ENCODE peak calls at places on chromosomes 1 and 21, in eight cellular contexts. One of them, this sample, is unnamed.

GRCh38 chr1:244386595-244386994 is 65.1 kb downstream of the ADSS2 start:
- DNase-seq in SHP77: no peak
- DNase-seq in transverse colon: no peak
- DNase-seq in mammary epithelial cell: no peak
- DNase-seq in substantia nigra: no peak
- DNase-seq in kidney tubule cell: no peak
- DNase-seq in stimulated activated CD4-positive, alpha-beta T cell treated with anti-CD3 and anti-CD28 coated beads, Interleukin-15, amount 100 ng/mL, for 24 hours: no peak
- DNase-seq in A172: no peak
- DNase-seq in this sample: no peak

GRCh38 chr1:162538815-162539431 is 22.6 kb upstream of the UAP1 start:
- DNase-seq in transverse colon: no peak
- DNase-seq in SHP77: no peak
- DNase-seq in mammary epithelial cell: peak
- DNase-seq in kidney tubule cell: peak
- DNase-seq in stimulated activated CD4-positive, alpha-beta T cell treated with anti-CD3 and anti-CD28 coated beads, Interleukin-15, amount 100 ng/mL, for 24 hours: no peak
- DNase-seq in A172: peak
- DNase-seq in substantia nigra: no peak
- DNase-seq in this sample: no peak

GRCh38 chr21:36402339-36402738 is 17.1 kb downstream of the CHAF1B start:
- DNase-seq in stimulated activated CD4-positive, alpha-beta T cell treated with anti-CD3 and anti-CD28 coated beads, Interleukin-15, amount 100 ng/mL, for 24 hours: no peak
- DNase-seq in kidney tubule cell: no peak
- DNase-seq in A172: no peak
- DNase-seq in transverse colon: no peak
- DNase-seq in substantia nigra: no peak
- DNase-seq in SHP77: no peak
- DNase-seq in mammary epithelial cell: no peak
- DNase-seq in this sample: no peak

GRCh38 chr1:39933956-39934941 is 20.7 kb upstream of the MFSD2A start:
- DNase-seq in kidney tubule cell: peak
- DNase-seq in substantia nigra: peak
- DNase-seq in mammary epithelial cell: peak
- DNase-seq in SHP77: no peak
- DNase-seq in A172: peak
- DNase-seq in transverse colon: peak
- DNase-seq in stimulated activated CD4-positive, alpha-beta T cell treated with anti-CD3 and anti-CD28 coated beads, Interleukin-15, amount 100 ng/mL, for 24 hours: no peak
- DNase-seq in this sample: peak

GRCh38 chr1:32729254-32730046 is 26.9 kb upstream of the SYNC start:
- DNase-seq in A172: no peak
- DNase-seq in stimulated activated CD4-positive, alpha-beta T cell treated with anti-CD3 and anti-CD28 coated beads, Interleukin-15, amount 100 ng/mL, for 24 hours: no peak
- DNase-seq in transverse colon: no peak
- DNase-seq in SHP77: no peak
- DNase-seq in mammary epithelial cell: no peak
- DNase-seq in substantia nigra: no peak
- DNase-seq in kidney tubule cell: no peak
- DNase-seq in this sample: no peak

GRCh38 chr1:23910553-23911246 is 2.5 kb downstream of the CNR2 start:
- DNase-seq in mammary epithelial cell: no peak
- DNase-seq in A172: no peak
- DNase-seq in substantia nigra: no peak
- DNase-seq in SHP77: no peak
- DNase-seq in stimulated activated CD4-positive, alpha-beta T cell treated with anti-CD3 and anti-CD28 coated beads, Interleukin-15, amount 100 ng/mL, for 24 hours: no peak
- DNase-seq in transverse colon: no peak
- DNase-seq in kidney tubule cell: no peak
- DNase-seq in this sample: no peak

GRCh38 chr1:228695015-228695955 is 40.0 kb upstream of the RHOU start:
- DNase-seq in substantia nigra: no peak
- DNase-seq in mammary epithelial cell: peak
- DNase-seq in SHP77: no peak
- DNase-seq in A172: peak
- DNase-seq in transverse colon: no peak
- DNase-seq in kidney tubule cell: peak
- DNase-seq in stimulated activated CD4-positive, alpha-beta T cell treated with anti-CD3 and anti-CD28 coated beads, Interleukin-15, amount 100 ng/mL, for 24 hours: peak
- DNase-seq in this sample: no peak

GRCh38 chr1:201060586-201060985 is 37.1 kb upstream of the KIF21B start:
- DNase-seq in substantia nigra: no peak
- DNase-seq in stimulated activated CD4-positive, alpha-beta T cell treated with anti-CD3 and anti-CD28 coated beads, Interleukin-15, amount 100 ng/mL, for 24 hours: no peak
- DNase-seq in mammary epithelial cell: no peak
- DNase-seq in kidney tubule cell: no peak
- DNase-seq in transverse colon: no peak
- DNase-seq in A172: no peak
- DNase-seq in SHP77: no peak
- DNase-seq in this sample: no peak

GRCh38 chr21:33265664-33266049 is 510 bp upstream of the IL10RB start:
- DNase-seq in transverse colon: peak
- DNase-seq in stimulated activated CD4-positive, alpha-beta T cell treated with anti-CD3 and anti-CD28 coated beads, Interleukin-15, amount 100 ng/mL, for 24 hours: peak
- DNase-seq in SHP77: peak
- DNase-seq in kidney tubule cell: peak
- DNase-seq in substantia nigra: peak
- DNase-seq in mammary epithelial cell: peak
- DNase-seq in A172: no peak
- DNase-seq in this sample: no peak

GRCh38 chr21:42654179-42654912 is 925 bp downstream of the PDE9A start:
- DNase-seq in stimulated activated CD4-positive, alpha-beta T cell treated with anti-CD3 and anti-CD28 coated beads, Interleukin-15, amount 100 ng/mL, for 24 hours: peak
- DNase-seq in transverse colon: no peak
- DNase-seq in SHP77: no peak
- DNase-seq in A172: no peak
- DNase-seq in substantia nigra: no peak
- DNase-seq in kidney tubule cell: peak
- DNase-seq in mammary epithelial cell: peak
- DNase-seq in this sample: peak

GRCh38 chr1:147812799-147813198 is 52.4 kb upstream of the GJA5 start:
- DNase-seq in A172: no peak
- DNase-seq in stimulated activated CD4-positive, alpha-beta T cell treated with anti-CD3 and anti-CD28 coated beads, Interleukin-15, amount 100 ng/mL, for 24 hours: no peak
- DNase-seq in substantia nigra: no peak
- DNase-seq in transverse colon: no peak
- DNase-seq in mammary epithelial cell: no peak
- DNase-seq in kidney tubule cell: no peak
- DNase-seq in SHP77: no peak
- DNase-seq in this sample: no peak

GRCh38 chr1:114340906-114341698 is 169.9 kb downstream of the TRIM33 start:
- DNase-seq in kidney tubule cell: no peak
- DNase-seq in A172: no peak
- DNase-seq in substantia nigra: no peak
- DNase-seq in SHP77: no peak
- DNase-seq in transverse colon: no peak
- DNase-seq in stimulated activated CD4-positive, alpha-beta T cell treated with anti-CD3 and anti-CD28 coated beads, Interleukin-15, amount 100 ng/mL, for 24 hours: peak
- DNase-seq in mammary epithelial cell: no peak
- DNase-seq in this sample: peak

GRCh38 chr1:208254862-208255261 is 10.7 kb upstream of the PLXNA2 start:
- DNase-seq in kidney tubule cell: peak
- DNase-seq in transverse colon: no peak
- DNase-seq in substantia nigra: no peak
- DNase-seq in SHP77: no peak
- DNase-seq in mammary epithelial cell: peak
- DNase-seq in stimulated activated CD4-positive, alpha-beta T cell treated with anti-CD3 and anti-CD28 coated beads, Interleukin-15, amount 100 ng/mL, for 24 hours: no peak
- DNase-seq in A172: peak
- DNase-seq in this sample: no peak

GRCh38 chr1:23824711-23825075 is 536 bp downstream of the HMGCL start:
- DNase-seq in substantia nigra: no peak
- DNase-seq in transverse colon: no peak
- DNase-seq in mammary epithelial cell: no peak
- DNase-seq in SHP77: no peak
- DNase-seq in A172: no peak
- DNase-seq in kidney tubule cell: no peak
- DNase-seq in stimulated activated CD4-positive, alpha-beta T cell treated with anti-CD3 and anti-CD28 coated beads, Interleukin-15, amount 100 ng/mL, for 24 hours: no peak
- DNase-seq in this sample: peak

GRCh38 chr1:151156515-151156819 is at the start of gene TNFAIP8L2:
- DNase-seq in substantia nigra: peak
- DNase-seq in stimulated activated CD4-positive, alpha-beta T cell treated with anti-CD3 and anti-CD28 coated beads, Interleukin-15, amount 100 ng/mL, for 24 hours: peak
- DNase-seq in kidney tubule cell: no peak
- DNase-seq in mammary epithelial cell: no peak
- DNase-seq in A172: no peak
- DNase-seq in SHP77: no peak
- DNase-seq in transverse colon: peak
- DNase-seq in this sample: peak

GRCh38 chr1:89995595-89996397 is 886 bp downstream of the ZNF326 start:
- DNase-seq in stimulated activated CD4-positive, alpha-beta T cell treated with anti-CD3 and anti-CD28 coated beads, Interleukin-15, amount 100 ng/mL, for 24 hours: no peak
- DNase-seq in transverse colon: peak
- DNase-seq in A172: peak
- DNase-seq in SHP77: no peak
- DNase-seq in substantia nigra: no peak
- DNase-seq in mammary epithelial cell: no peak
- DNase-seq in kidney tubule cell: peak
- DNase-seq in this sample: peak

GRCh38 chr1:33429846-33430750 is 797 bp downstream of the PHC2 start:
- DNase-seq in SHP77: no peak
- DNase-seq in transverse colon: peak
- DNase-seq in stimulated activated CD4-positive, alpha-beta T cell treated with anti-CD3 and anti-CD28 coated beads, Interleukin-15, amount 100 ng/mL, for 24 hours: peak
- DNase-seq in A172: no peak
- DNase-seq in kidney tubule cell: peak
- DNase-seq in substantia nigra: peak
- DNase-seq in mammary epithelial cell: peak
- DNase-seq in this sample: no peak

GRCh38 chr1:53896673-53897229 is 2.8 kb downstream of the DIO1 start:
- DNase-seq in kidney tubule cell: peak
- DNase-seq in substantia nigra: no peak
- DNase-seq in A172: peak
- DNase-seq in stimulated activated CD4-positive, alpha-beta T cell treated with anti-CD3 and anti-CD28 coated beads, Interleukin-15, amount 100 ng/mL, for 24 hours: no peak
- DNase-seq in transverse colon: no peak
- DNase-seq in SHP77: no peak
- DNase-seq in mammary epithelial cell: peak
- DNase-seq in this sample: no peak

GRCh38 chr1:114510235-114511047 is 562 bp downstream of the TRIM33 start:
- DNase-seq in kidney tubule cell: peak
- DNase-seq in substantia nigra: no peak
- DNase-seq in mammary epithelial cell: peak
- DNase-seq in A172: peak
- DNase-seq in stimulated activated CD4-positive, alpha-beta T cell treated with anti-CD3 and anti-CD28 coated beads, Interleukin-15, amount 100 ng/mL, for 24 hours: peak
- DNase-seq in SHP77: no peak
- DNase-seq in transverse colon: peak
- DNase-seq in this sample: peak

GRCh38 chr1:41683681-41684500 is 199.4 kb upstream of the EDN2 start:
- DNase-seq in stimulated activated CD4-positive, alpha-beta T cell treated with anti-CD3 and anti-CD28 coated beads, Interleukin-15, amount 100 ng/mL, for 24 hours: peak
- DNase-seq in mammary epithelial cell: no peak
- DNase-seq in substantia nigra: peak
- DNase-seq in kidney tubule cell: peak
- DNase-seq in transverse colon: no peak
- DNase-seq in A172: peak
- DNase-seq in SHP77: no peak
- DNase-seq in this sample: peak

GRCh38 chr1:181485276-181486097 is 2.2 kb downstream of the CACNA1E start:
- DNase-seq in SHP77: no peak
- DNase-seq in kidney tubule cell: peak
- DNase-seq in transverse colon: no peak
- DNase-seq in substantia nigra: no peak
- DNase-seq in A172: no peak
- DNase-seq in stimulated activated CD4-positive, alpha-beta T cell treated with anti-CD3 and anti-CD28 coated beads, Interleukin-15, amount 100 ng/mL, for 24 hours: peak
- DNase-seq in mammary epithelial cell: no peak
- DNase-seq in this sample: peak

GRCh38 chr1:241443561-241443960 is 76.0 kb downstream of the FH start:
- DNase-seq in transverse colon: no peak
- DNase-seq in substantia nigra: no peak
- DNase-seq in mammary epithelial cell: no peak
- DNase-seq in kidney tubule cell: no peak
- DNase-seq in A172: peak
- DNase-seq in SHP77: no peak
- DNase-seq in stimulated activated CD4-positive, alpha-beta T cell treated with anti-CD3 and anti-CD28 coated beads, Interleukin-15, amount 100 ng/mL, for 24 hours: no peak
- DNase-seq in this sample: no peak

GRCh38 chr1:226601456-226601855 is 52.9 kb downstream of the STUM start:
- DNase-seq in transverse colon: no peak
- DNase-seq in mammary epithelial cell: no peak
- DNase-seq in A172: no peak
- DNase-seq in substantia nigra: no peak
- DNase-seq in SHP77: no peak
- DNase-seq in stimulated activated CD4-positive, alpha-beta T cell treated with anti-CD3 and anti-CD28 coated beads, Interleukin-15, amount 100 ng/mL, for 24 hours: no peak
- DNase-seq in kidney tubule cell: no peak
- DNase-seq in this sample: no peak

GRCh38 chr21:35565204-35565611 is 495.1 kb downstream of the SETD4 start:
- DNase-seq in substantia nigra: no peak
- DNase-seq in A172: peak
- DNase-seq in transverse colon: no peak
- DNase-seq in mammary epithelial cell: peak
- DNase-seq in SHP77: no peak
- DNase-seq in kidney tubule cell: peak
- DNase-seq in stimulated activated CD4-positive, alpha-beta T cell treated with anti-CD3 and anti-CD28 coated beads, Interleukin-15, amount 100 ng/mL, for 24 hours: no peak
- DNase-seq in this sample: no peak

GRCh38 chr1:200802865-200803512 is 64.3 kb downstream of the CAMSAP2 start:
- DNase-seq in SHP77: peak
- DNase-seq in mammary epithelial cell: peak
- DNase-seq in substantia nigra: peak
- DNase-seq in transverse colon: peak
- DNase-seq in stimulated activated CD4-positive, alpha-beta T cell treated with anti-CD3 and anti-CD28 coated beads, Interleukin-15, amount 100 ng/mL, for 24 hours: peak
- DNase-seq in A172: peak
- DNase-seq in kidney tubule cell: peak
- DNase-seq in this sample: peak

GRCh38 chr1:156664046-156664948 is 12.9 kb downstream of the NES start:
- DNase-seq in transverse colon: no peak
- DNase-seq in A172: peak
- DNase-seq in SHP77: peak
- DNase-seq in stimulated activated CD4-positive, alpha-beta T cell treated with anti-CD3 and anti-CD28 coated beads, Interleukin-15, amount 100 ng/mL, for 24 hours: no peak
- DNase-seq in mammary epithelial cell: no peak
- DNase-seq in substantia nigra: peak
- DNase-seq in kidney tubule cell: peak
- DNase-seq in this sample: no peak

GRCh38 chr1:70034403-70034802 is 171.0 kb downstream of the LRRC40 start:
- DNase-seq in stimulated activated CD4-positive, alpha-beta T cell treated with anti-CD3 and anti-CD28 coated beads, Interleukin-15, amount 100 ng/mL, for 24 hours: no peak
- DNase-seq in transverse colon: no peak
- DNase-seq in SHP77: peak
- DNase-seq in A172: peak
- DNase-seq in kidney tubule cell: peak
- DNase-seq in mammary epithelial cell: peak
- DNase-seq in substantia nigra: no peak
- DNase-seq in this sample: no peak

GRCh38 chr1:213303286-213303685 is 252.2 kb downstream of the RPS6KC1 start:
- DNase-seq in SHP77: no peak
- DNase-seq in transverse colon: no peak
- DNase-seq in substantia nigra: no peak
- DNase-seq in stimulated activated CD4-positive, alpha-beta T cell treated with anti-CD3 and anti-CD28 coated beads, Interleukin-15, amount 100 ng/mL, for 24 hours: no peak
- DNase-seq in A172: no peak
- DNase-seq in mammary epithelial cell: no peak
- DNase-seq in kidney tubule cell: no peak
- DNase-seq in this sample: no peak

GRCh38 chr21:45543710-45544448 is 1.6 kb upstream of the SLC19A1 start:
- DNase-seq in substantia nigra: no peak
- DNase-seq in stimulated activated CD4-positive, alpha-beta T cell treated with anti-CD3 and anti-CD28 coated beads, Interleukin-15, amount 100 ng/mL, for 24 hours: no peak
- DNase-seq in SHP77: no peak
- DNase-seq in kidney tubule cell: no peak
- DNase-seq in transverse colon: no peak
- DNase-seq in mammary epithelial cell: no peak
- DNase-seq in A172: no peak
- DNase-seq in this sample: no peak

GRCh38 chr1:246181244-246181643 is 325.8 kb downstream of the SMYD3 start:
- DNase-seq in substantia nigra: no peak
- DNase-seq in A172: no peak
- DNase-seq in transverse colon: no peak
- DNase-seq in kidney tubule cell: no peak
- DNase-seq in SHP77: no peak
- DNase-seq in mammary epithelial cell: no peak
- DNase-seq in stimulated activated CD4-positive, alpha-beta T cell treated with anti-CD3 and anti-CD28 coated beads, Interleukin-15, amount 100 ng/mL, for 24 hours: no peak
- DNase-seq in this sample: no peak

GRCh38 chr1:9361630-9362256 is 69.0 kb downstream of the SPSB1 start:
- DNase-seq in kidney tubule cell: no peak
- DNase-seq in mammary epithelial cell: no peak
- DNase-seq in substantia nigra: no peak
- DNase-seq in SHP77: no peak
- DNase-seq in transverse colon: no peak
- DNase-seq in stimulated activated CD4-positive, alpha-beta T cell treated with anti-CD3 and anti-CD28 coated beads, Interleukin-15, amount 100 ng/mL, for 24 hours: no peak
- DNase-seq in A172: no peak
- DNase-seq in this sample: no peak

GRCh38 chr1:230900984-230901383 is 32.7 kb upstream of the C1orf198 start:
- DNase-seq in transverse colon: no peak
- DNase-seq in substantia nigra: no peak
- DNase-seq in mammary epithelial cell: no peak
- DNase-seq in stimulated activated CD4-positive, alpha-beta T cell treated with anti-CD3 and anti-CD28 coated beads, Interleukin-15, amount 100 ng/mL, for 24 hours: no peak
- DNase-seq in SHP77: no peak
- DNase-seq in kidney tubule cell: no peak
- DNase-seq in A172: no peak
- DNase-seq in this sample: no peak

GRCh38 chr1:50750021-50750619 is 209.9 kb downstream of the FAF1 start:
- DNase-seq in mammary epithelial cell: peak
- DNase-seq in substantia nigra: no peak
- DNase-seq in A172: peak
- DNase-seq in SHP77: no peak
- DNase-seq in stimulated activated CD4-positive, alpha-beta T cell treated with anti-CD3 and anti-CD28 coated beads, Interleukin-15, amount 100 ng/mL, for 24 hours: no peak
- DNase-seq in transverse colon: no peak
- DNase-seq in kidney tubule cell: peak
- DNase-seq in this sample: no peak

GRCh38 chr1:150567341-150567716 is 12.1 kb downstream of the MCL1 start:
- DNase-seq in SHP77: no peak
- DNase-seq in transverse colon: peak
- DNase-seq in kidney tubule cell: no peak
- DNase-seq in A172: no peak
- DNase-seq in mammary epithelial cell: no peak
- DNase-seq in stimulated activated CD4-positive, alpha-beta T cell treated with anti-CD3 and anti-CD28 coated beads, Interleukin-15, amount 100 ng/mL, for 24 hours: peak
- DNase-seq in substantia nigra: no peak
- DNase-seq in this sample: peak

This sample was measured in small intestine.